ENCODE peak calls at places on chromosome 1, in eight cellular contexts. Q is activated CD8-positive, alpha-beta memory T cell treated with anti-CD3 and anti-CD28 coated beads for 4 hours; Z is renal cortical epithelial cell; J is fibroblast of lung; C is fibroblast of the conjunctiva; W is NCI-H1436; V is colonic mucosa; P is activated naive CD8-positive, alpha-beta T cell treated with anti-CD3 and anti-CD28 coated beads for 36 hours. E is an unnamed sample.

GRCh38 chr1:52032785-52033131 is 852 bp downstream of the KTI12 start:
- DNase-seq in V (peak; percentile 61), Q (no peak), J (peak; percentile 59), P (peak; percentile 20), W (peak; percentile 4), C (no peak), Z (peak; percentile 32), E (peak; percentile 44)

GRCh38 chr1:44819594-44820327 is 11.4 kb downstream of the BTBD19 start:
- DNase-seq in V (peak; percentile 84), W (no peak), Z (peak; percentile 98), J (peak; percentile 97), Q (peak; percentile 53), C (peak; percentile 90), P (peak; percentile 87), E (peak; percentile 79)

GRCh38 chr1:229953736-229954326 is 113.2 kb upstream of the GALNT2 start:
- DNase-seq in C (no peak), V (no peak), Q (no peak), J (no peak), W (no peak), Z (no peak), P (no peak), E (no peak)

GRCh38 chr1:186617860-186618780 is 62.1 kb downstream of the PTGS2 start:
- DNase-seq in C (peak; percentile 16), Q (no peak), W (no peak), Z (no peak), V (peak; percentile 58), J (peak; percentile 42), P (peak; percentile 54), E (peak; percentile 30)

GRCh38 chr1:188425687-188426086 is 1596.9 kb downstream of the PLA2G4A start:
- DNase-seq in J (peak; percentile 81), W (no peak), C (peak; percentile 33), Q (no peak), Z (no peak), P (no peak), V (no peak), E (no peak)

GRCh38 chr1:16413191-16413590 is 24.0 kb downstream of the SPATA21 start:
- DNase-seq in Q (no peak), C (no peak), P (no peak), W (no peak), V (no peak), J (no peak), Z (no peak), E (no peak)

GRCh38 chr1:68339505-68339904 is 107.2 kb upstream of the WLS start:
- DNase-seq in P (no peak), W (no peak), J (peak; percentile 84), V (no peak), Q (no peak), Z (peak; percentile 77), C (peak; percentile 43), E (no peak)

GRCh38 chr1:156894001-156894400 is 483 bp downstream of the PEAR1 start:
- DNase-seq in Z (no peak), Q (no peak), C (no peak), W (no peak), P (no peak), J (no peak), V (no peak), E (no peak)

GRCh38 chr1:38179423-38179822 is 132.8 kb upstream of the POU3F1 start:
- DNase-seq in P (no peak), J (no peak), Z (no peak), C (no peak), W (no peak), Q (no peak), V (no peak), E (no peak)

GRCh38 chr1:71994646-71995045 is 287.7 kb downstream of the NEGR1 start:
- DNase-seq in Z (no peak), V (no peak), P (no peak), W (no peak), J (no peak), Q (no peak), C (no peak), E (no peak)

GRCh38 chr1:55423376-55423775 is 208.2 kb upstream of the USP24 start:
- DNase-seq in J (no peak), Q (no peak), V (no peak), W (no peak), C (no peak), P (no peak), Z (no peak), E (no peak)

GRCh38 chr1:109509176-109510134 is at the start of gene AMIGO1:
- DNase-seq in P (peak; percentile 74), Q (no peak), Z (peak; percentile 21), W (peak; percentile 41), J (peak; percentile 37), C (no peak), V (peak; percentile 53), E (peak; percentile 62)

GRCh38 chr1:155968670-155969069 is 9.7 kb downstream of the ARHGEF2 start:
- DNase-seq in Z (no peak), C (no peak), J (peak; percentile 86), W (no peak), V (no peak), Q (no peak), P (no peak), E (no peak)

GRCh38 chr1:53572802-53573148 is 113.6 kb downstream of the DMRTB1 start:
- DNase-seq in V (no peak), P (no peak), Q (no peak), Z (no peak), W (no peak), J (no peak), C (no peak), E (no peak)

GRCh38 chr1:192811594-192812239 is 2.9 kb downstream of the RGS2 start:
- DNase-seq in W (no peak), P (no peak), C (no peak), V (no peak), Q (no peak), J (peak; percentile 9), Z (no peak), E (no peak)

GRCh38 chr1:56915960-56916359 is 49.9 kb downstream of the C8B start:
- DNase-seq in Q (no peak), P (no peak), C (no peak), V (no peak), Z (peak; percentile 74), J (no peak), W (no peak), E (peak; percentile 66)

E was measured in stomach.